ENCODE peak calls at places on chromosome 4, in four cellular contexts. H is GM04504; T is Panc1; D is stimulated activated CD8-positive, alpha-beta memory T cell treated with anti-CD3 and anti-CD28 coated beads, Interleukin-15, amount 100 ng/mL, for 24 hours. R is an unnamed sample.

GRCh38 chr4:169115897-169116254 is 105.8 kb upstream of the CBR4 start:
- DNase-seq in D (no peak), H (peak; percentile 86), T (peak; percentile 67), R (no peak)

GRCh38 chr4:169236901-169237626 is 33.7 kb downstream of the SH3RF1 start:
- DNase-seq in D (no peak), H (no peak), T (no peak), R (no peak)

GRCh38 chr4:12707381-12708175 is 776.6 kb downstream of the RAB28 start:
- DNase-seq in H (no peak), D (no peak), T (no peak), R (no peak)

GRCh38 chr4:138209094-138209493 is 33.1 kb downstream of the SLC7A11 start:
- DNase-seq in H (no peak), D (no peak), T (no peak), R (no peak)

GRCh38 chr4:126850286-126850685 is 782.5 kb upstream of the INTU start:
- DNase-seq in T (peak; percentile 80), H (peak; percentile 86), D (no peak), R (no peak)

GRCh38 chr4:69907151-69907550 is 23.7 kb upstream of the CSN1S1 start:
- DNase-seq in D (no peak), H (no peak), T (no peak), R (no peak)

GRCh38 chr4:110614173-110614948 is 8.5 kb downstream of the PITX2 start:
- DNase-seq in D (no peak), H (no peak), T (no peak), R (no peak)

GRCh38 chr4:5609265-5610007 is 98.9 kb downstream of the EVC2 start:
- DNase-seq in H (no peak), T (no peak), D (no peak), R (no peak)

GRCh38 chr4:1014395-1015167 is 3.2 kb downstream of the FGFRL1 start:
- DNase-seq in D (no peak), T (no peak), H (no peak), R (no peak)

GRCh38 chr4:185256444-185256843 is 47.0 kb downstream of the SNX25 start:
- DNase-seq in T (no peak), H (no peak), D (no peak), R (no peak)

GRCh38 chr4:8854866-8855265 is 16.8 kb downstream of the HMX1 start:
- DNase-seq in T (no peak), H (no peak), D (no peak), R (no peak)

R was measured in D721Med.